ENCODE peak calls at places on chromosomes 12 and 14, in eight cellular contexts. Z, R, D, E, M, J, G and K are unnamed samples. For H3K36me3, the result is how much of the 10 kb centered on the place peaks cover.

GRCh38 chr12:24860546-24860945 is 88.4 kb downstream of the BCAT1 start:
- DNase-seq in D (no peak), E (no peak), J (no peak), Z (no peak), M (no peak), G (no peak), R (no peak), K (no peak)

GRCh38 chr12:32390572-32391219 is 8.7 kb upstream of the FGD4 start:
- DNase-seq in J (peak), G (peak), Z (peak), D (no peak), E (peak), R (no peak), M (peak), K (peak)

GRCh38 chr14:96635850-96636249 is 133.7 kb downstream of the PAPOLA start:
- DNase-seq in D (no peak), R (no peak), J (no peak), E (no peak), G (peak), Z (no peak), M (peak), K (no peak)

GRCh38 chr14:101582294-101582693 is 21.0 kb downstream of the DIO3 start:
- DNase-seq in G (no peak), R (no peak), D (no peak), Z (no peak), J (no peak), M (no peak), E (no peak), K (no peak)

GRCh38 chr14:62006116-62006737 is 244.0 kb downstream of the SNAPC1 start:
- DNase-seq in G (no peak), Z (no peak), M (no peak), J (no peak), R (no peak), E (no peak), D (no peak), K (no peak)

GRCh38 chr14:60777856-60778578 is 43.5 kb downstream of the MNAT1 start:
- DNase-seq in D (no peak), G (no peak), Z (peak), M (no peak), J (peak), R (no peak), E (no peak), K (no peak)

GRCh38 chr14:71117839-71118743 is 210.8 kb downstream of the PCNX1 start:
- DNase-seq in M (no peak), D (no peak), J (peak), G (no peak), R (peak), Z (peak), E (no peak), K (no peak)

GRCh38 chr14:29370024-29370423 is 557.6 kb downstream of the PRKD1 start:
- DNase-seq in E (no peak), G (no peak), J (peak), Z (no peak), D (no peak), R (no peak), M (no peak), K (no peak)

GRCh38 chr12:108907861-108908302 is 28.0 kb downstream of the DAO start:
- DNase-seq in R (no peak), D (no peak), Z (no peak), J (peak), G (no peak), E (no peak), M (no peak), K (no peak)

GRCh38 chr14:100271247-100271939 is 32.4 kb downstream of the YY1 start:
- DNase-seq in M (peak), E (no peak), R (peak), Z (peak), J (peak), G (peak), D (no peak), K (peak)

GRCh38 chr14:88934231-88934898 is 109.9 kb downstream of the TTC8 start:
- DNase-seq in E (no peak), M (no peak), D (no peak), R (no peak), G (no peak), J (no peak), Z (peak), K (no peak)

GRCh38 chr12:92034858-92035401 is 110.7 kb downstream of the BTG1 start:
- DNase-seq in E (peak), G (peak), J (peak), M (peak), D (no peak), R (peak), Z (peak), K (no peak)

GRCh38 chr14:81927069-81927468 is 393.4 kb upstream of the SEL1L start:
- DNase-seq in R (peak), G (no peak), D (no peak), J (peak), M (no peak), E (no peak), Z (peak), K (no peak)

GRCh38 chr14:63276492-63277342 is 42.0 kb downstream of the GPHB5 start:
- DNase-seq in J (peak), R (peak), G (no peak), D (no peak), M (no peak), Z (peak), E (no peak), K (peak)

GRCh38 chr12:124481772-124482566 is 85.4 kb downstream of the NCOR2 start:
- DNase-seq in R (no peak), J (no peak), D (no peak), Z (no peak), E (no peak), M (no peak), G (no peak), K (no peak)

GRCh38 chr12:95506707-95507523 is 33.0 kb downstream of the METAP2 start:
- DNase-seq in E (no peak), Z (peak), J (no peak), R (no peak), G (no peak), M (no peak), D (no peak), K (no peak)
- H3K36me3 ChIP-seq in E (half or more), Z (half or more), J (under half), R (under half), G (under half), M (half or more), D (half or more), K (half or more)

DNA sequence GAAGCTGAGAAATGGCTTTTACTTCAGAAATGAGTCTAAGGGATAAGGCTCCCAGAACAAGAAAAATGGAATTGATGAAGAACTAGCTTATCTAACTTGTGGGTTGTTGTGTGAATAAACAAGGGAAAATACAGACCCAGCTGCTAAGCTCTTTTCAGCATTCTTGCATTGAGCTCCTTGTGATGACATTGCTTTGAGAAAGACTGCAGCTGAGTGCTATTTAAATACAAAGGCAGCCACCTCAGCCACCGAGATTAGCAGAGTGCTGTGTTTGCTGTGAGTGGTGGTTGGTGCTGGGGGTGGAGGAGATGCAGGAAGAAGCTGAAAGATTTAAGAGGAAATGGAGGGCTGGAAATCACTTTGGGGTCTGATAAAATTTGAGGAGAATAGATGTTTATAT is 396.0 kb upstream of the PRICKLE1 start:
- DNase-seq in G (no peak), J (no peak), Z (peak), E (no peak), M (no peak), D (peak), R (no peak), K (peak)
- H3K36me3 ChIP-seq in G (under half), J (under half), Z (under half), E (under half), M (under half), D (under half), R (under half), K (under half)

DNA sequence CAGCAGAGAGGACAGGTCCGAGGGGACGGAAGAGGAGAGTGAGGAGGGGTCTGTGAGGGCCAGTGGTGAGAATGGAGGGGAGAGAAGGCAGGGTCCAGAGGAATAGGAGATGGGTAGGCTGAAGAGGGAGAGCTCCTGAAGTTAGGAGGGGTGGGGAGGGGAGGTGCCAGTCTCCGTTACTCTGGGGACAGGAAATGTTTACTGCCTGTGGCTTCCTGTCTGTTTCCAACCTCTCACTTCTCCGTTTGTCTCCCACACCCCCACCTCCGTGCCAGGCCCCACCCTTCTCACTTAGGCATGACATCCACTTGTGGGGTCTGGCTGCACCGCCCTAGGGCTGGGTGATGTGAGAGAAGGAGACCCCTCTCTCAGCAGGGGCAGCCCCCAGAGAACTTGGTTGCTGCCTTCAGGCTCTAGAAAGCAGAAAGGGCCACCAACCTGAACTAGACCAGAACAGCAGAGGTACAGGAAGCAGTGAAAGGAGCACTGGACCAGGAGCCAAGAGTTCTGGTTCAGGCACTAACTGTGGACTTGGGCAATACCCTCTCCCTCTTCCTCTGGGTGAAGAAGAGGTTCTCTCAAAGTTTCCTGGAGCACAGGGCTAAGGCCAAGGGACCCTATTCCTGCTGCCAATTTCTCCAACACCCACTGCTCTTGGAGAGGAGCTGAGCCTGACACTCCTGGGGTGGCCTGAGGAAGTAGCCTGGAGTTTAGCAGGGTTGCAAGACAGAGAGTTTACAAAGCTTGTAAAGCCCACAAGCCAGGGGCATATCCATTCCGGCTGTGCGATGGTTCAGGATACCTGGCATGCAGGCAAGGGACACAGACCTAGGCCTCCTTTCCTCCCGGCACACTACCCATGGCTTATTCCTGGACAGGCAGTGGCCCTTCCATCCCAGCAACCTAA is 5.5 kb downstream of the ITGA5 start:
- DNase-seq in J (no peak), D (no peak), M (peak), R (no peak), E (peak), Z (peak), G (peak), K (peak)
- H3K36me3 ChIP-seq in J (under half), D (under half), M (under half), R (under half), E (under half), Z (under half), G (under half), K (under half)

GRCh38 chr14:76153919-76154318 is 2.2 kb downstream of the GPATCH2L start:
- DNase-seq in G (no peak), R (no peak), D (no peak), M (no peak), E (no peak), Z (no peak), J (no peak), K (no peak)

GRCh38 chr14:76151398-76152332 is at the start of gene GPATCH2L:
- DNase-seq in Z (peak), J (peak), E (peak), R (peak), D (peak), M (peak), G (peak), K (peak)

GRCh38 chr14:76152333-76152681 is 585 bp downstream of the GPATCH2L start:
- DNase-seq in M (peak), Z (peak), G (peak), J (peak), E (peak), D (peak), R (peak), K (peak)

GRCh38 chr14:76149196-76149595 is 2.5 kb upstream of the GPATCH2L start:
- DNase-seq in R (no peak), Z (no peak), M (no peak), D (no peak), J (no peak), E (no peak), G (no peak), K (no peak)

DNA sequence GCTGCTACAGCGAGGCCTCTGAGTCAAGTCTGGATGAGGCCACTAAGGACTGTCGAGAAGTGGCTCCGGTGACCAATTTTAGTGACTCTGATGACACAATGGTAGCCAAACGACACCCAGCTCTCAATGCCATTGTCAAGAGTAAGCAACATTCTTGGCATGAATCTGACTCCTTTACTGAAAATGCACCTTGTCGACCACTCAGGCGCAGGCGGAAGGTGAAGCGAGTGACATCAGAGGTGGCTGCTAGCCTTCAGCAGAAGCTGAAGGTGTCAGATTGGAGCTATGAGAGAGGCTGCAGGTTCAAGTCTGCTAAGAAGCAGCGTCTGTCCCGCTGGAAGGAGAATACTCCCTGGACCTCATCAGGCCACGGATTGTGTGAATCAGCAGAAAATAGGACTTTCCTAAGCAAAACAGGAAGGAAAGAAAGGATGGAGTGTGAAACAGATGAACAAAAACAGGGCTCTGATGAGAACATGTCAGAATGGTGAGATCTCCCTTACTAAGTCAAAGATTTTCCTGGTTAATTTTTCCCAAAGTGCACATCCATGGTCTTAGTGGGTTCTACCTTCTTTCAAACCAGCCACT is 2.9 kb downstream of the GPATCH2L start:
- DNase-seq in J (no peak), R (no peak), Z (no peak), M (no peak), D (no peak), E (no peak), G (no peak), K (peak)
- H3K36me3 ChIP-seq in J (under half), R (under half), Z (under half), M (under half), D (under half), E (under half), G (under half), K (half or more)

GRCh38 chr14:74675219-74675618 is 37.7 kb downstream of the AREL1 start:
- DNase-seq in G (no peak), R (no peak), Z (no peak), E (no peak), D (no peak), J (no peak), M (no peak), K (no peak)
- H3K36me3 ChIP-seq in G (under half), R (under half), Z (half or more), E (half or more), D (half or more), J (under half), M (half or more), K (half or more)

DNA sequence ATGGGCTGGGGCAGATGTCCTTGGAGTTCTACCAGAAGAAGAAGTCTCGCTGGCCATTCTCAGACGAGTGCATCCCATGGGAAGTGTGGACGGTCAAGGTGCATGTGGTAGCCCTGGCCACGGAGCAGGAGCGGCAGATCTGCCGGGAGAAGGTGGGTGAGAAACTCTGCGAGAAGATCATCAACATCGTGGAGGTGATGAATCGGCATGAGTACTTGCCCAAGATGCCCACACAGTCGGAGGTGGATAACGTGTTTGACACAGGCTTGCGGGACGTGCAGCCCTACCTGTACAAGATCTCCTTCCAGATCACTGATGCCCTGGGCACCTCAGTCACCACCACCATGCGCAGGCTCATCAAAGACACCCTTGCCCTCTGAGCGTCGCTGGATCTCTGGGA is 2.7 kb upstream of the SMIM41 start:
- DNase-seq in R (no peak), M (no peak), G (no peak), Z (no peak), J (no peak), D (no peak), E (no peak), K (no peak)
- H3K36me3 ChIP-seq in R (under half), M (half or more), G (under half), Z (under half), J (under half), D (half or more), E (half or more), K (half or more)

GRCh38 chr12:121417847-121418246 is 17.9 kb downstream of the RNF34 start:
- DNase-seq in M (no peak), E (no peak), J (no peak), R (peak), Z (no peak), D (no peak), G (no peak), K (no peak)
- H3K36me3 ChIP-seq in M (half or more), E (half or more), J (under half), R (under half), Z (under half), D (half or more), G (under half), K (half or more)